ENCODE peak calls at places on chromosomes 2 and 18, in seven cellular contexts. W, K, F, H, O, J and G are unnamed samples.
A peak's percentile ranks its signal among the peaks of the same experiment; 100 is the strongest.

GRCh38 chr18:58392336-58393000 is 236.4 kb downstream of the ALPK2 start:
- DNase-seq in W (no peak), J (peak; percentile 79), K (no peak), O (no peak), F (peak; percentile 33), H (no peak), G (no peak)

GRCh38 chr2:177312562-177312961 is 48.0 kb upstream of the NFE2L2 start:
- DNase-seq in O (no peak), F (no peak), J (no peak), W (no peak), K (no peak), H (no peak), G (no peak)

GRCh38 chr2:170006592-170007327 is 171.2 kb upstream of the MYO3B start:
- DNase-seq in W (no peak), K (peak; percentile 17), H (no peak), J (peak; percentile 53), F (no peak), O (no peak), G (no peak)

GRCh38 chr2:120715356-120715755 is 20.3 kb upstream of the GLI2 start:
- DNase-seq in H (no peak), J (no peak), W (no peak), F (no peak), K (no peak), O (no peak), G (no peak)

GRCh38 chr2:64632855-64633819 is 20.6 kb downstream of the SERTAD2 start:
- DNase-seq in H (no peak), W (no peak), F (no peak), K (no peak), J (peak; percentile 49), O (no peak), G (no peak)

GRCh38 chr18:32201936-32202335 is 12.1 kb downstream of the MEP1B start:
- DNase-seq in K (no peak), F (no peak), W (no peak), O (no peak), J (no peak), H (no peak), G (no peak)

GRCh38 chr2:126828471-126828870 is 70.2 kb upstream of the TEX51 start:
- DNase-seq in F (no peak), O (no peak), J (no peak), K (no peak), W (no peak), H (no peak), G (no peak)

GRCh38 chr18:79682896-79683625 is 3.5 kb downstream of the CTDP1 start:
- DNase-seq in H (no peak), K (no peak), F (no peak), O (no peak), J (no peak), W (no peak), G (no peak)

GRCh38 chr18:12860530-12860929 is 23.5 kb downstream of the PTPN2 start:
- DNase-seq in K (no peak), O (no peak), W (no peak), F (no peak), J (no peak), H (no peak), G (no peak)

GRCh38 chr2:24122356-24123211 is 550 bp downstream of the PFN4 start:
- DNase-seq in W (no peak), O (no peak), F (no peak), J (peak; percentile 14), K (no peak), H (no peak), G (no peak)

GRCh38 chr2:18455256-18455862 is 105.1 kb downstream of the RDH14 start:
- DNase-seq in O (no peak), W (no peak), J (peak; percentile 74), K (peak; percentile 7), F (no peak), H (no peak), G (no peak)

GRCh38 chr2:103773884-103774283 is 1012.1 kb downstream of the TMEM182 start:
- DNase-seq in J (no peak), F (no peak), K (no peak), O (no peak), W (peak; percentile 13), H (no peak), G (no peak)

GRCh38 chr2:221649045-221649444 is 76.9 kb upstream of the EPHA4 start:
- DNase-seq in W (no peak), O (peak; percentile 1), H (peak; percentile 14), J (peak; percentile 2), K (no peak), F (no peak), G (no peak)

GRCh38 chr18:22783662-22784076 is 149.5 kb upstream of the RBBP8 start:
- DNase-seq in O (no peak), J (no peak), H (no peak), W (no peak), K (no peak), F (no peak), G (no peak)

GRCh38 chr2:212032536-212033219 is 505.9 kb downstream of the ERBB4 start:
- DNase-seq in O (no peak), F (no peak), H (no peak), K (no peak), W (no peak), J (peak; percentile 77), G (no peak)

GRCh38 chr2:195027947-195028346 is 629.1 kb upstream of the SLC39A10 start:
- DNase-seq in K (no peak), F (no peak), H (no peak), J (no peak), O (no peak), W (no peak), G (no peak)

GRCh38 chr2:239157766-239158165 is 243.1 kb downstream of the HDAC4 start:
- DNase-seq in F (no peak), W (no peak), H (peak; percentile 51), K (peak; percentile 44), J (peak; percentile 36), O (no peak), G (no peak)

GRCh38 chr2:111190816-111191540 is 70.3 kb downstream of the BCL2L11 start:
- DNase-seq in J (no peak), O (no peak), H (no peak), W (no peak), F (no peak), K (no peak), G (no peak)

GRCh38 chr2:221530653-221531037 is 41.5 kb downstream of the EPHA4 start:
- DNase-seq in O (no peak), F (no peak), W (no peak), H (no peak), J (no peak), K (no peak), G (no peak)

GRCh38 chr18:57710226-57710625 is 88.6 kb upstream of the NARS1 start:
- DNase-seq in K (no peak), J (no peak), W (no peak), F (no peak), O (no peak), H (no peak), G (no peak)

GRCh38 chr2:6864938-6865345 is 765 bp downstream of the CMPK2 start:
- DNase-seq in O (no peak), H (peak; percentile 40), J (peak; percentile 37), W (no peak), F (no peak), K (no peak), G (no peak)